ENCODE peak calls at places on chromosome X, in five cellular contexts. I, H, J, K and R are unnamed samples.

GRCh38 chrX:47723689-47724088 is 64.7 kb upstream of the UXT start:
- DNase-seq in I (peak; percentile 4), H (peak; percentile 3), J (peak; percentile 53), K (peak; percentile 65), R (no peak)

GRCh38 chrX:30261012-30261411 is 14.1 kb downstream of the MAGEB1 start:
- DNase-seq in I (no peak), H (no peak), J (no peak), K (no peak), R (no peak)

GRCh38 chrX:100353326-100353725 is 56.7 kb downstream of the PCDH19 start:
- DNase-seq in I (no peak), H (no peak), J (no peak), K (no peak), R (no peak)

GRCh38 chrX:109270580-109271484 is 211.1 kb downstream of the GUCY2F start:
- DNase-seq in I (no peak), H (no peak), J (no peak), K (no peak), R (peak; percentile 97)

GRCh38 chrX:121231566-121232358 is 184.4 kb downstream of the GLUD2 start:
- DNase-seq in I (no peak), H (no peak), J (no peak), K (no peak), R (no peak)

GRCh38 chrX:12013220-12013619 is 125.1 kb upstream of the FRMPD4 start:
- DNase-seq in I (peak; percentile 62), H (no peak), J (no peak), K (no peak), R (no peak)

GRCh38 chrX:35115205-35115604 is 172.6 kb downstream of the FAM47B start:
- DNase-seq in I (no peak), H (no peak), J (no peak), K (no peak), R (no peak)

GRCh38 chrX:40863671-40864070 is 128.3 kb upstream of the MED14 start:
- DNase-seq in I (no peak), H (no peak), J (no peak), K (no peak), R (no peak)

DNA sequence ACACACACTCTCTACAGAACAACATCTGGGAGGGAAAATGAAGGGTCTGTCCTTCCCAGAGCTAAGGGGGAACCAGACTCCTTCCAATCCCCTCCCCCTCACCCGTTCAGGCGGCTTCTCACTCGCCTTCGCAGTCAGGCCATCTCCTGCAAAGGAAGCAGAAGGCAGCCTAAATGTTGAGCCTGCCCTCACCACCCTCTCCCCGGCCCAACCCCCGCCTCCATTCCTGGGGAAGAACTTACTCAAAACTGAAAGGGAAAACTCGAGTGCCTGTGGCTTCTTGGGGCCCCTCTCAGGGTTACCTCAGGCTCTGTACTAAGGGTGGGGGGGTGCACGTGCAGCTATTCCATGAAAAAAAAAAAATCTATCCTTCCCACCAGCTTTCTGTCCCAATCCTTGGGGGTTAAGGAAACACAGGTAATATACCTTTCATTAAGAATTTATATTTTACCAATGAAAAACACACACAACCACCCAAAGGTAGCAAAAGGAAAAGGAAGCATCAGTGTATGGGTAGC is 2.4 kb downstream of the ZMYM3 start:
- DNase-seq in I (no peak), H (no peak), J (no peak), K (no peak), R (no peak)
- TF ChIP-seq KDM1A in I (no peak), H (no peak), J (no peak), K (no peak), R (no peak)

GRCh38 chrX:85505801-85506200 is 126.3 kb upstream of the POF1B start:
- DNase-seq in I (no peak), H (no peak), J (no peak), K (no peak), R (no peak)
- TF ChIP-seq KDM1A in I (no peak), H (no peak), J (no peak), K (no peak), R (no peak)

GRCh38 chrX:625137-625691 is 5.4 kb upstream of the SHOX start:
- DNase-seq in I (no peak), H (no peak), J (no peak), K (no peak), R (no peak)

GRCh38 chrX:627995-628394 is 2.6 kb upstream of the SHOX start:
- DNase-seq in I (no peak), H (no peak), J (no peak), K (no peak), R (no peak)

GRCh38 chrX:627510-627964 is 3.1 kb upstream of the SHOX start:
- DNase-seq in I (no peak), H (no peak), J (peak; percentile 55), K (no peak), R (no peak)

GRCh38 chrX:629230-630006 is 1.2 kb upstream of the SHOX start:
- DNase-seq in I (no peak), H (no peak), J (peak; percentile 52), K (no peak), R (no peak)

GRCh38 chrX:626745-627509 is 3.7 kb upstream of the SHOX start:
- DNase-seq in I (peak; percentile 49), H (no peak), J (no peak), K (no peak), R (no peak)
- TF ChIP-seq KDM1A in I (no peak), H (no peak), J (no peak), K (no peak), R (no peak)

GRCh38 chrX:24027985-24028384 is 999 bp upstream of the KLHL15 start:
- DNase-seq in I (no peak), H (no peak), J (no peak), K (no peak), R (no peak)

GRCh38 chrX:24024819-24025740 is 1.9 kb downstream of the KLHL15 start:
- DNase-seq in I (peak; percentile 93), H (peak; percentile 73), J (peak; percentile 70), K (peak; percentile 94), R (peak; percentile 43)

GRCh38 chrX:24027086-24027485 is at the start of gene KLHL15:
- DNase-seq in I (no peak), H (no peak), J (no peak), K (no peak), R (no peak)

GRCh38 chrX:24025741-24026402 is 1.1 kb downstream of the KLHL15 start:
- DNase-seq in I (peak; percentile 82), H (no peak), J (peak; percentile 50), K (no peak), R (no peak)

GRCh38 chrX:24026403-24026801 is 584 bp downstream of the KLHL15 start:
- DNase-seq in I (peak; percentile 29), H (no peak), J (no peak), K (peak; percentile 52), R (no peak)
- TF ChIP-seq KDM1A in I (no peak), H (no peak), J (no peak), K (no peak), R (no peak)

DNA sequence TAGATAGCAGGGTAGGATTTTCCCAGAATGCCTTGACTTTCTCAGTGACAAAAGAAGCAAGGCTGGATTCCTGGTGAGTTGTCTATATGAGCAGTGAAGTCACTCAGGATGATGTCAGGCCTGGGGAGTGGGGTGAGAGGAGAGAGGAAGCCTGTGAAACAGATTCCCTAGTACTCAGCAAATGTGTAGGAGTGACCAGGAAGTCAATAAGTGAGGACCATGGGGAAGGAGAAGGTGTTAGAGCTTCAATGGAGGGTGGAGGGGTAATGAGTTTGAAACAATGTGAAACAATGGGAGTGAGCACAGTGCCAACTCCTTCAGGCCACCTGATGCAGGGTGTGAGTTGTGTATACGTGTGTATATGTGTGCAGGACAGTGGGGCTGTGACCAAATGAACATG is 2.4 kb upstream of the SLC9A6 start:
- DNase-seq in I (no peak), H (no peak), J (no peak), K (peak; percentile 12), R (no peak)
- TF ChIP-seq KDM1A in I (no peak), H (no peak), J (no peak), K (no peak), R (no peak)

GRCh38 chrX:117839544-117839943 is 277.1 kb downstream of the KLHL13 start:
- DNase-seq in I (peak; percentile 2), H (no peak), J (no peak), K (peak; percentile 3), R (no peak)
- TF ChIP-seq KDM1A in I (no peak), H (no peak), J (no peak), K (no peak), R (no peak)

DNA sequence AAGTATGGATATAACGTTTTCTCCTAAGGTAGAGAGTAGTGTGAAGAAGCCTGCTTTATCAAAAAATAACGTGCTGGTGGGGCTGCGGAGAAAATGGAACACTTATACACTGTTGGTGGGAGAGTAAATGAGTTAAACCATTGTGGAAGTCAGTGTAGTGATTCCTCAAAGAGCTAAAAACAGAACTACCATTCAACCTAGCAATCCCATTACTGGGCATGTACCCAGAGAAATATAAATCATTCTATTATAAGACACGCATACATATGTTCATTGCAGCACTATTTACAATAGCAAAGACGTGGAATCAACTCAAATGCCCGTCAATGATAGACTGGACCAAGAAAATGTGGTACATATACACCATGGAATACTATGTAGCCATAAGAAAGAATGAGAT is 196.4 kb downstream of the DMD start:
- DNase-seq in I (no peak), H (no peak), J (no peak), K (no peak), R (no peak)
- TF ChIP-seq KDM1A in I (no peak), H (no peak), J (no peak), K (no peak), R (no peak)

GRCh38 chrX:152817082-152817744 is 13.3 kb downstream of the CETN2 start:
- DNase-seq in I (peak; percentile 38), H (no peak), J (no peak), K (peak; percentile 69), R (no peak)
- TF ChIP-seq KDM1A in I (no peak), H (no peak), J (no peak), K (no peak), R (no peak)